ENCODE peak calls at places on chromosomes 7 and 10, in seven cellular contexts. One of them, this sample, is unnamed.

GRCh38 chr7:54183055-54183454 is 359.1 kb upstream of the VSTM2A start:
- DNase-seq in suprapubic skin: no peak
- DNase-seq in H1: no peak
- DNase-seq in SK-N-SH: no peak
- DNase-seq in A549: no peak
- DNase-seq in tibial nerve: no peak
- DNase-seq in GM12878: no peak
- DNase-seq in this sample: no peak

GRCh38 chr10:100812978-100813377 is 67.6 kb downstream of the PAX2 start:
- DNase-seq in tibial nerve: no peak
- DNase-seq in H1: no peak
- DNase-seq in A549: peak; percentile 36
- DNase-seq in GM12878: no peak
- DNase-seq in SK-N-SH: no peak
- DNase-seq in suprapubic skin: no peak
- DNase-seq in this sample: no peak

GRCh38 chr10:73931767-73932624 is 21.1 kb downstream of the PLAU start:
- DNase-seq in A549: peak; percentile 68
- DNase-seq in SK-N-SH: no peak
- DNase-seq in suprapubic skin: no peak
- DNase-seq in H1: peak; percentile 57
- DNase-seq in tibial nerve: no peak
- DNase-seq in GM12878: peak; percentile 50
- DNase-seq in this sample: no peak

GRCh38 chr10:132547421-132547861 is 9.9 kb downstream of the INPP5A start:
- DNase-seq in tibial nerve: no peak
- DNase-seq in GM12878: no peak
- DNase-seq in SK-N-SH: no peak
- DNase-seq in H1: no peak
- DNase-seq in suprapubic skin: peak; percentile 52
- DNase-seq in A549: no peak
- DNase-seq in this sample: peak; percentile 62

GRCh38 chr7:98360221-98361124 is 40.4 kb downstream of the BAIAP2L1 start:
- DNase-seq in SK-N-SH: no peak
- DNase-seq in A549: peak; percentile 87
- DNase-seq in tibial nerve: no peak
- DNase-seq in GM12878: no peak
- DNase-seq in H1: no peak
- DNase-seq in suprapubic skin: no peak
- DNase-seq in this sample: no peak

GRCh38 chr7:50725774-50726173 is 56.9 kb downstream of the GRB10 start:
- DNase-seq in GM12878: no peak
- DNase-seq in A549: no peak
- DNase-seq in tibial nerve: no peak
- DNase-seq in suprapubic skin: no peak
- DNase-seq in H1: no peak
- DNase-seq in SK-N-SH: no peak
- DNase-seq in this sample: no peak

GRCh38 chr10:483266-483665 is 206.2 kb downstream of the DIP2C start:
- DNase-seq in GM12878: no peak
- DNase-seq in suprapubic skin: no peak
- DNase-seq in A549: no peak
- DNase-seq in tibial nerve: no peak
- DNase-seq in SK-N-SH: no peak
- DNase-seq in H1: peak; percentile 38
- DNase-seq in this sample: no peak

GRCh38 chr7:151992375-151992774 is 33.1 kb upstream of the GALNT11 start:
- DNase-seq in SK-N-SH: peak; percentile 86
- DNase-seq in A549: peak; percentile 81
- DNase-seq in suprapubic skin: no peak
- DNase-seq in H1: peak; percentile 73
- DNase-seq in GM12878: no peak
- DNase-seq in tibial nerve: no peak
- DNase-seq in this sample: peak; percentile 70

GRCh38 chr7:123923599-123923998 is 1.4 kb upstream of the SPAM1 start:
- DNase-seq in H1: no peak
- DNase-seq in tibial nerve: no peak
- DNase-seq in GM12878: no peak
- DNase-seq in SK-N-SH: no peak
- DNase-seq in A549: no peak
- DNase-seq in suprapubic skin: no peak
- DNase-seq in this sample: no peak

GRCh38 chr7:1121886-1122831 is 34.2 kb downstream of the GPER1 start:
- DNase-seq in GM12878: no peak
- DNase-seq in H1: no peak
- DNase-seq in SK-N-SH: no peak
- DNase-seq in A549: no peak
- DNase-seq in tibial nerve: no peak
- DNase-seq in suprapubic skin: peak; percentile 54
- DNase-seq in this sample: no peak

GRCh38 chr10:46224414-46224682 is 62.4 kb upstream of the ANTXRL start:
- DNase-seq in A549: no peak
- DNase-seq in tibial nerve: no peak
- DNase-seq in GM12878: no peak
- DNase-seq in SK-N-SH: no peak
- DNase-seq in H1: no peak
- DNase-seq in suprapubic skin: no peak
- DNase-seq in this sample: no peak

GRCh38 chr10:75018873-75019272 is 92.6 kb upstream of the SAMD8 start:
- DNase-seq in SK-N-SH: no peak
- DNase-seq in H1: no peak
- DNase-seq in GM12878: no peak
- DNase-seq in A549: no peak
- DNase-seq in tibial nerve: no peak
- DNase-seq in suprapubic skin: no peak
- DNase-seq in this sample: no peak

GRCh38 chr10:44908071-44908709 is 2.9 kb upstream of the TMEM72 start:
- DNase-seq in SK-N-SH: no peak
- DNase-seq in GM12878: no peak
- DNase-seq in A549: no peak
- DNase-seq in tibial nerve: no peak
- DNase-seq in suprapubic skin: no peak
- DNase-seq in H1: peak; percentile 53
- DNase-seq in this sample: no peak

GRCh38 chr7:4156190-4156589 is 525.9 kb upstream of the FOXK1 start:
- DNase-seq in suprapubic skin: no peak
- DNase-seq in H1: no peak
- DNase-seq in tibial nerve: no peak
- DNase-seq in GM12878: no peak
- DNase-seq in A549: no peak
- DNase-seq in SK-N-SH: no peak
- DNase-seq in this sample: no peak

GRCh38 chr7:106309352-106309751 is 24.6 kb upstream of the NAMPT start:
- DNase-seq in A549: no peak
- DNase-seq in tibial nerve: no peak
- DNase-seq in SK-N-SH: no peak
- DNase-seq in GM12878: no peak
- DNase-seq in H1: no peak
- DNase-seq in suprapubic skin: no peak
- DNase-seq in this sample: no peak

GRCh38 chr7:47498229-47499056 is 83.5 kb downstream of the TNS3 start:
- DNase-seq in suprapubic skin: no peak
- DNase-seq in GM12878: no peak
- DNase-seq in H1: no peak
- DNase-seq in tibial nerve: no peak
- DNase-seq in A549: no peak
- DNase-seq in SK-N-SH: no peak
- DNase-seq in this sample: peak; percentile 65

GRCh38 chr10:91319336-91319735 is 90.8 kb upstream of the HECTD2 start:
- DNase-seq in H1: no peak
- DNase-seq in tibial nerve: no peak
- DNase-seq in suprapubic skin: no peak
- DNase-seq in GM12878: no peak
- DNase-seq in A549: no peak
- DNase-seq in SK-N-SH: no peak
- DNase-seq in this sample: no peak

GRCh38 chr7:138663741-138664710 is 37.1 kb downstream of the SVOPL start:
- DNase-seq in GM12878: no peak
- DNase-seq in H1: peak; percentile 64
- DNase-seq in tibial nerve: no peak
- DNase-seq in suprapubic skin: no peak
- DNase-seq in A549: no peak
- DNase-seq in SK-N-SH: peak; percentile 42
- DNase-seq in this sample: no peak

GRCh38 chr10:3542185-3542611 is 242.8 kb downstream of the KLF6 start:
- DNase-seq in suprapubic skin: no peak
- DNase-seq in H1: no peak
- DNase-seq in tibial nerve: no peak
- DNase-seq in SK-N-SH: no peak
- DNase-seq in GM12878: no peak
- DNase-seq in A549: peak; percentile 19
- DNase-seq in this sample: no peak

DNA sequence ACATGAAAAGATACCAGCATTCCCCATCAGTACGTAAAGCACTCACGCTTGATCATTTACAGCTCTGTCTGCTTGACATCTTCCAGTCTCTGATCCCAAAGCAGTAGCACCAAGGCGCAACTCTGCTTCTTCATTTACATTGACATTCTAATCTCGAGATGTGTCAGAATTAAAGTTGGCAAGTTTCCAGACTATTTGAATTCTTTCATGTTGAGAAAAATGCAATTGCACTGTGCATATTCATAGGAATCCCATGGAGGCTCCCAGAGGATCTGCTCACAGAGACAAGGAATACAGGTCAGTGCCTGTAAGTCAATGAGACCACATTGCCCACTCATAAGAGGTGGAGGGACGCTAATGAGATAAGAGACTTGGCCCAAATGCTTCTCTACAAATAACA is 184.0 kb downstream of the LRRN3 start:
- DNase-seq in H1: no peak
- DNase-seq in SK-N-SH: no peak
- DNase-seq in GM12878: no peak
- DNase-seq in tibial nerve: no peak
- DNase-seq in suprapubic skin: no peak
- DNase-seq in A549: no peak
- DNase-seq in this sample: no peak
- TF ChIP-seq EP300 in H1: no peak
- TF ChIP-seq EP300 in SK-N-SH: no peak
- TF ChIP-seq EP300 in GM12878: no peak
- TF ChIP-seq EP300 in tibial nerve: no peak
- TF ChIP-seq EP300 in suprapubic skin: no peak
- TF ChIP-seq EP300 in A549: no peak
- TF ChIP-seq EP300 in this sample: no peak

DNA sequence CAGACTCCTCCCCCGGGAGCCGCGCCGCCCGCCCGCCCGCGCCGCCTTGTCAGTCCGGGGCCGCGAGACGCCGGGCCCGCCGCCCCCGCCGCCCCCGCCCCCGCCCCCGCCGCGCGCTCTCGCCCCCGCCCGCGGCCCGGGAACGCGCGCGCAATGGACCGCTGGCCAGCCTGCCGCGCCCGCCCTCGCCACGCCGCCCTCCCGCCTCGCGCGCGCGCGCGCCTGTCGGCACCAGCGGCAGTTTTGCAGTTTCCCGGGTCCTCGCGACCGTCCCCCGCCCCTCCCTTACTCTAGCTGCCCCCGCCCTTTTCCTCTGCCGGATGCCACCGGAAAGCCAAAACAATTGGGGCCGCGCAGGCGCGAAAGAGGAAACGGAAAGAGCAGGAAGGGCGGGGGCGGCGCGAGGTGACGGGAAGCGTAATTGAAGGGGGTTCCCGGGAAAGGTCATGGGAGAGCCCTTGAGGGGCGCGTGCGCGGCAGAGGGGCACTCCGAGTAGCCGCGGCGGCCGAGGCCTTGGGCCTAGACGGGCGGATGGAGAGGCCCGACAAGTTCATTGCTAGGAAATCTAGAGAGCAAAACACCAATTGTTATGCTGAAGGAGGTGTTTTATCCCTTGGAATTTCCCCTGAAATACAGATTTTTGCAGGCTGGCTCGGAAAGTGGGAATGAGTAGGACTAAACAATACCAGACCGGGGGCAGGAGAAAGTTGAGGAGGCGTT is 400 bp upstream of the KBTBD2 start:
- DNase-seq in A549: peak; percentile 96
- DNase-seq in suprapubic skin: peak; percentile 99
- DNase-seq in GM12878: peak; percentile 84
- DNase-seq in H1: peak; percentile 95
- DNase-seq in SK-N-SH: peak; percentile 96
- DNase-seq in tibial nerve: peak; percentile 94
- DNase-seq in this sample: peak; percentile 98
- TF ChIP-seq EP300 in A549: no peak
- TF ChIP-seq EP300 in suprapubic skin: no peak
- TF ChIP-seq EP300 in GM12878: no peak
- TF ChIP-seq EP300 in H1: no peak
- TF ChIP-seq EP300 in SK-N-SH: peak; percentile 45
- TF ChIP-seq EP300 in tibial nerve: peak; percentile 25
- TF ChIP-seq EP300 in this sample: peak; percentile 64

GRCh38 chr7:30562498-30562897 is 32.2 kb upstream of the GARS1 start:
- DNase-seq in A549: no peak
- DNase-seq in GM12878: no peak
- DNase-seq in suprapubic skin: no peak
- DNase-seq in tibial nerve: no peak
- DNase-seq in H1: no peak
- DNase-seq in SK-N-SH: peak; percentile 55
- DNase-seq in this sample: no peak
- TF ChIP-seq EP300 in A549: no peak
- TF ChIP-seq EP300 in GM12878: no peak
- TF ChIP-seq EP300 in suprapubic skin: no peak
- TF ChIP-seq EP300 in tibial nerve: no peak
- TF ChIP-seq EP300 in H1: no peak
- TF ChIP-seq EP300 in SK-N-SH: no peak
- TF ChIP-seq EP300 in this sample: no peak

GRCh38 chr10:32411797-32412498 is 34.0 kb upstream of the CCDC7 start:
- DNase-seq in A549: no peak
- DNase-seq in GM12878: no peak
- DNase-seq in tibial nerve: no peak
- DNase-seq in suprapubic skin: no peak
- DNase-seq in H1: no peak
- DNase-seq in SK-N-SH: no peak
- DNase-seq in this sample: no peak

GRCh38 chr10:32409741-32410140 is 36.2 kb upstream of the CCDC7 start:
- DNase-seq in tibial nerve: no peak
- DNase-seq in SK-N-SH: no peak
- DNase-seq in A549: peak; percentile 47
- DNase-seq in suprapubic skin: no peak
- DNase-seq in GM12878: no peak
- DNase-seq in H1: no peak
- DNase-seq in this sample: no peak

GRCh38 chr10:32412499-32412853 is 33.5 kb upstream of the CCDC7 start:
- DNase-seq in suprapubic skin: no peak
- DNase-seq in H1: no peak
- DNase-seq in GM12878: no peak
- DNase-seq in SK-N-SH: no peak
- DNase-seq in tibial nerve: no peak
- DNase-seq in A549: no peak
- DNase-seq in this sample: no peak

GRCh38 chr10:32408690-32409089 is 37.2 kb upstream of the CCDC7 start:
- DNase-seq in SK-N-SH: no peak
- DNase-seq in suprapubic skin: no peak
- DNase-seq in A549: no peak
- DNase-seq in GM12878: no peak
- DNase-seq in H1: no peak
- DNase-seq in tibial nerve: no peak
- DNase-seq in this sample: no peak

DNA sequence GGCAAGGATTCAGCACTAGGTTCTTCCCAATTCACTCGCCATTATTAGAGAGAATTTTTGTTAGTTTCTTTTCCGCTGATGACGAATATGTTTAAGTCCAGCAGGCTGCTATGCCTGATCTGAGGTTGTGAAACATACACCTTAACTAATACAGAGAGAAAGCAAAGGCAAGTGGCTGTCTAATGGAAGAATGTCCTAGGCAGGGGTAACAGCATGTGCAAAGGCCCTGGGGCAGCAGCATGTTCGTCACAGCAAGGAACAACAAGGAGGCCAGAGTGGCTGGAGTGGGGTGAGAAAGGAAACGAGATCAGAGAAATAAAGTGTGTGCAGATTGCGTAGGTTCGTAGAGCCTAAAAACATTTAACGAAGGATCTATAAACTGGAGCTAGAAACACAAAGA is 35.4 kb upstream of the CCDC7 start:
- DNase-seq in suprapubic skin: no peak
- DNase-seq in GM12878: no peak
- DNase-seq in SK-N-SH: no peak
- DNase-seq in H1: no peak
- DNase-seq in tibial nerve: no peak
- DNase-seq in A549: no peak
- DNase-seq in this sample: no peak
- TF ChIP-seq EP300 in suprapubic skin: no peak
- TF ChIP-seq EP300 in GM12878: no peak
- TF ChIP-seq EP300 in SK-N-SH: no peak
- TF ChIP-seq EP300 in H1: no peak
- TF ChIP-seq EP300 in tibial nerve: no peak
- TF ChIP-seq EP300 in A549: no peak
- TF ChIP-seq EP300 in this sample: no peak

This sample was measured in sigmoid colon.